ENCODE peak calls at places on chromosomes 1 and 21, in five cellular contexts. Y, K, C, I and O are unnamed samples.

GRCh38 chr1:26730695-26731094 is 34.9 kb downstream of the ARID1A start:
- DNase-seq in Y (no peak), C (no peak), I (no peak), K (no peak), O (peak)

GRCh38 chr1:238052496-238053266 is 162.0 kb upstream of the ZP4 start:
- DNase-seq in K (no peak), Y (no peak), I (no peak), C (no peak), O (no peak)

GRCh38 chr1:51664412-51665240 is 47.7 kb downstream of the OSBPL9 start:
- DNase-seq in C (no peak), Y (no peak), K (no peak), I (no peak), O (peak)

GRCh38 chr1:113109908-113110554 is 37.0 kb downstream of the LRIG2 start:
- DNase-seq in Y (peak), C (no peak), K (no peak), I (peak), O (peak)

GRCh38 chr1:7389201-7389785 is 381.8 kb upstream of the VAMP3 start:
- DNase-seq in K (no peak), C (no peak), I (no peak), Y (no peak), O (peak)

GRCh38 chr1:53377438-53377841 is 49.6 kb upstream of the LRP8 start:
- DNase-seq in I (no peak), Y (no peak), C (peak), K (no peak), O (no peak)

GRCh38 chr1:105087496-105087895 is 1337.8 kb downstream of the AMY1C start:
- DNase-seq in Y (no peak), I (peak), K (no peak), C (no peak), O (no peak)

GRCh38 chr21:33026878-33027400 is 1.2 kb downstream of the OLIG2 start:
- DNase-seq in K (no peak), Y (no peak), I (no peak), C (no peak), O (no peak)

GRCh38 chr1:173590557-173590956 is 12.3 kb downstream of the SLC9C2 start:
- DNase-seq in K (no peak), C (no peak), Y (no peak), I (no peak), O (no peak)

GRCh38 chr1:165235158-165235776 is 121.2 kb downstream of the LMX1A start:
- DNase-seq in C (no peak), Y (peak), I (peak), K (no peak), O (no peak)

GRCh38 chr1:112533029-112533428 is 24.3 kb downstream of the WNT2B start:
- DNase-seq in Y (no peak), K (no peak), C (no peak), I (no peak), O (peak)

GRCh38 chr1:174074757-174075156 is 52.6 kb upstream of the RC3H1 start:
- DNase-seq in C (no peak), I (no peak), K (no peak), Y (peak), O (no peak)

GRCh38 chr1:169833179-169833901 is 38.6 kb upstream of the METTL18 start:
- DNase-seq in I (no peak), Y (no peak), C (no peak), K (no peak), O (no peak)

GRCh38 chr1:115674011-115674410 is 32.2 kb downstream of the VANGL1 start:
- DNase-seq in Y (no peak), K (no peak), C (no peak), I (no peak), O (no peak)

GRCh38 chr21:41712730-41713129 is 54.1 kb downstream of the RIPK4 start:
- DNase-seq in Y (no peak), K (no peak), C (peak), I (no peak), O (no peak)

GRCh38 chr1:59604191-59604590 is 210.6 kb upstream of the HOOK1 start:
- DNase-seq in I (no peak), K (no peak), Y (no peak), C (no peak), O (no peak)

GRCh38 chr1:212166296-212167039 is 118.7 kb upstream of the PPP2R5A start:
- DNase-seq in Y (no peak), I (no peak), C (no peak), K (no peak), O (no peak)

GRCh38 chr21:35037384-35038105 is 11.6 kb downstream of the RUNX1 start:
- DNase-seq in C (no peak), K (no peak), I (no peak), Y (no peak), O (no peak)

GRCh38 chr1:198056255-198056654 is 100.5 kb upstream of the NEK7 start:
- DNase-seq in I (peak), C (no peak), Y (peak), K (no peak), O (no peak)

GRCh38 chr1:64268653-64269557 is 65.5 kb downstream of the UBE2U start:
- DNase-seq in C (no peak), Y (peak), K (peak), I (peak), O (peak)

GRCh38 chr1:1222575-1223225 is 8.7 kb upstream of the TNFRSF4 start:
- DNase-seq in Y (no peak), C (no peak), I (no peak), K (no peak), O (no peak)

GRCh38 chr1:28126778-28127430 is 38.5 kb upstream of the EYA3 start:
- DNase-seq in C (no peak), K (no peak), Y (no peak), I (no peak), O (no peak)

GRCh38 chr1:178189814-178190213 is 95.9 kb downstream of the RASAL2 start:
- DNase-seq in Y (peak), K (no peak), C (no peak), I (peak), O (peak)

GRCh38 chr1:219746141-219746540 is 133.2 kb upstream of the ZC3H11B start:
- DNase-seq in K (no peak), I (no peak), Y (no peak), C (no peak), O (no peak)

GRCh38 chr1:67236277-67236676 is 70.0 kb downstream of the IL23R start:
- DNase-seq in I (no peak), Y (no peak), C (no peak), K (no peak), O (no peak)
- H3K27ac ChIP-seq in I (no peak), Y (no peak), C (no peak), K (no peak), O (no peak)

GRCh38 chr1:94862718-94863117 is 42.6 kb downstream of the SLC44A3 start:
- DNase-seq in Y (no peak), I (no peak), K (no peak), C (no peak), O (no peak)
- H3K4me3 ChIP-seq in Y (no peak), I (no peak), K (no peak), C (no peak), O (no peak)

GRCh38 chr1:223556414-223557124 is 108.9 kb downstream of the CAPN8 start:
- DNase-seq in C (peak), I (peak), Y (peak), K (peak), O (peak)
- TF ChIP-seq CTCF in C (peak), I (peak), Y (peak), K (peak), O (peak)

GRCh38 chr1:3743421-3743820 is 8.8 kb upstream of the CCDC27 start:
- DNase-seq in Y (no peak), C (no peak), K (no peak), I (no peak), O (no peak)
- H3K27ac ChIP-seq in Y (no peak), C (no peak), K (no peak), I (no peak), O (no peak)

DNA sequence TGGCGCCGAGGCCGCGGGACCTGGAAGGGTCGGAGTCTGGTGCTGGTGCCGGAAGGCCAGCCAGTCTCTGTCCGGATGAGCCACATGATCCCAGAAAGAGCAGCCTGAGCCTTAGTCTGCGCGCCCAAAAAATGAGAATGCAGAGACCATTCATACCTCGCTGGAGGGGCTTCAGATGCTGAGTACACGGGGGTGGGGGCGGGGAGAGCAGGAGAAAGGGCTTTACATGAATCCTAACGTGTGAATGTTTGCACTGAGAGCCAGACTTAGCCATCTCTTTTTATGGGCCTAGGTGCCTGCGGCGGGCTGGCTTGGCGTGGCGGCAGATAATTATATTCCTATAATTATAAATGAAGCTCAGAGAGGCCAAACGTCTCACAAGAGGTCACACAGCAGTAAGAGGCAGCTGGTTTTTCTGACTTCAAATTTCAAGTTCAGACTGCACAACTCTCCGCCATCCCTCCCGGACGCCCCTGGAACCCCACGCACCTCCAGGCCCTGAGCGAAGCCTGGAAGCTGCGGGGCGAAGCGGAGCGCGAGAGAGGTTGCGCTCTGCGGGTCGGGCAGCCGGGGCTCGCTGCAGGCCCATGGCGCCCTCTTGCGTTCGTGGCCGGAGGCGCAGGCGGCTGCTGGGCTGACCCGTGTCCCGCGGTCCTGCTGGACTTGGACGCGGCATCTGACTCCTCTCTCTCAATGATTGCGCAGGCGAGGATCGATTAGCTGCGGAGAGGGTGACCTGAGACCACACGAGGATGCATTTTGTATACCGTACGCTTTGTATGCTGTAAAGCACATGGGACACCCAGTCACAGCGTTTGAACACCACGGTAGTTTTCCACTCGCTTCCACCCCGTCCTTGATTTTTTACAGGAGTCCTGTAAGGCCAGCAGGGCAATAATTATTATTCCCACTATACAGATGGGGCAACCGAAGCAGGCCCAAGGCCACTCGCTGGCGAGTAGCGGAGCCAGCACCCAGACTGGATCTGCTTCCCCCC is 272.5 kb downstream of the FOXD2 start:
- DNase-seq in I (peak), K (peak), Y (peak), C (peak), O (peak)
- H3K4me3 ChIP-seq in I (no peak), K (peak), Y (peak), C (peak), O (peak)

DNA sequence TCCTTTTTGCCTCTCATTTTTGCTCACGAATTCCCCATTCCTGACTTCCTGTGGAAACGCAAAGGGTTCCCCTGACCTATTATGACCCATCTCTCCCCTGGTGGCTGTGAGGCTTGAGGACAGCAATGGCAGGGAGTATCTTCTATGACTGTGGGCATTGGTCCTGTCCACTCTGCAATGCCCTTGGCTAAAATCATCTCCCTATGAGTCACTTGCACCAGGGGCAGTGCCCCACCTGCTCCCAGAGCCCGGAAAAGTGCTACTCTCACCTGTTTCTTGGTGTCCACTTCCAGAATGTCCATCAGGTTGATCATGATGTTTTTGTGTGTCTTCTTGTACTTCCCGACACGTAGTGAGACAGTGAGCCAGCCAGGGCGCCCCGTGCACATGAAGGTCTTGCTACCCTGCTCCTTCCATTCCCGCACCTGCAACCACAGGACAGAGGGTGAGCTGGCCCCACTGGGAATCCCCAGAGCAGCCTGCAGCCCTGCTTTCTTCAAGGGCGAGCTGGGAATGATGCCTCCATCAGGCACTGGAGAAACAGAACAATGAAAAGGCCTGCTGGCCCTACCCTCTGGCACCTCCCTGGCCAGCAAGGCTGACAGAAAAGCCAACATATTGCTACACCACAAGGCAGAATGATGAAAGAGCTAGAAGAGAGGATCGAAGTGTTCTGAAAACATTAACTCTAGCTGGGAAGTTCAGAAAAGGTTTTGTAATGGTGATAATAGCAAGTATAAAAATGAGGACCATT is 3.5 kb downstream of the DHCR24 start:
- DNase-seq in C (no peak), K (no peak), Y (peak), I (peak), O (no peak)
- TF ChIP-seq CTCF in C (no peak), K (no peak), Y (no peak), I (no peak), O (no peak)

DNA sequence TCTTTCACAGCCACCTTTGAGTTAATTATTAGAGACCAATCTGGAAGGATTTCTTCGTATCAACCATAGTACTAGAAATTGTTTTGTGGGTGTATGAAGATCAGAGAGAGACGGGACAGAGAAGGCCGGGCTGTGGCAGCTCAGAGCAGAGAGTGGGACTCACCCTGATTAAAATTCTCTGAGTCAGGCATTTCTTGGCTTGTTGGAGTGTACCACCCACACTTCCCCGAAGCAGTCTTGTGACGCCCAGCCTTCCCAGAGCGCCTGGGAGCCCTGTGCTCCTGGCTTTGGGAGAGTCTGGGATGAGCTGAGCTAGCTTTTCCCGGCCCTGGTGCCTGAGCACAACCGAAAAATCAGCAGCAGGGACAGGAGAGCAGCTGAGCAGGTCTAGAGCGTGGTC is 19.4 kb downstream of the PLEKHM2 start:
- DNase-seq in Y (peak), I (peak), K (peak), C (peak), O (peak)
- H3K27ac ChIP-seq in Y (peak), I (peak), K (peak), C (peak), O (peak)

GRCh38 chr1:227316941-227317540 is 1.3 kb downstream of the CDC42BPA start:
- DNase-seq in K (no peak), Y (no peak), I (peak), C (no peak), O (peak)

GRCh38 chr1:227315500-227316346 is 2.6 kb downstream of the CDC42BPA start:
- DNase-seq in C (no peak), Y (peak), K (peak), I (peak), O (peak)

GRCh38 chr1:227318003-227318851 is at the start of gene CDC42BPA:
- DNase-seq in K (peak), I (peak), Y (peak), C (peak), O (peak)

GRCh38 chr1:227317541-227318002 is 720 bp downstream of the CDC42BPA start:
- DNase-seq in I (peak), K (peak), Y (peak), C (no peak), O (peak)

DNA sequence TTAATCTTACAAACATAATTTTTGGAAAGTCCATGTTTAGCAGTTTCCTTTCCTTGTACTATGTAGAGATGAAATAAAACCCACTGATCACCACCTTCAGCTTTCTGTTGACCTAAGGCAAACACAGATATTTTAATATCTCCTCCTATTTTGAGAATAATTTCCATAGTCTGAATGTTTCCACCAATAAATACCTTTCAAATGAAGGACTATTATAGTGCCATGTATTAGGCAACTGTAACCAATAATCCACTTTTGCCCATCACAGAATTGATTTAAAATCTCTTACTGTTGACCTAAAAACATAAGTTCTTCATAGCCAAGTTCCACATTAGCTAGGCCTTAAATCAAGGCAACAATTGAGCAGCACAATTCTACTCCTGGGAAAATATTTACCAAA is 1.8 kb downstream of the CDC42BPA start:
- DNase-seq in Y (no peak), I (no peak), K (no peak), C (no peak), O (no peak)
- H3K4me3 ChIP-seq in Y (peak), I (no peak), K (peak), C (peak), O (peak)

DNA sequence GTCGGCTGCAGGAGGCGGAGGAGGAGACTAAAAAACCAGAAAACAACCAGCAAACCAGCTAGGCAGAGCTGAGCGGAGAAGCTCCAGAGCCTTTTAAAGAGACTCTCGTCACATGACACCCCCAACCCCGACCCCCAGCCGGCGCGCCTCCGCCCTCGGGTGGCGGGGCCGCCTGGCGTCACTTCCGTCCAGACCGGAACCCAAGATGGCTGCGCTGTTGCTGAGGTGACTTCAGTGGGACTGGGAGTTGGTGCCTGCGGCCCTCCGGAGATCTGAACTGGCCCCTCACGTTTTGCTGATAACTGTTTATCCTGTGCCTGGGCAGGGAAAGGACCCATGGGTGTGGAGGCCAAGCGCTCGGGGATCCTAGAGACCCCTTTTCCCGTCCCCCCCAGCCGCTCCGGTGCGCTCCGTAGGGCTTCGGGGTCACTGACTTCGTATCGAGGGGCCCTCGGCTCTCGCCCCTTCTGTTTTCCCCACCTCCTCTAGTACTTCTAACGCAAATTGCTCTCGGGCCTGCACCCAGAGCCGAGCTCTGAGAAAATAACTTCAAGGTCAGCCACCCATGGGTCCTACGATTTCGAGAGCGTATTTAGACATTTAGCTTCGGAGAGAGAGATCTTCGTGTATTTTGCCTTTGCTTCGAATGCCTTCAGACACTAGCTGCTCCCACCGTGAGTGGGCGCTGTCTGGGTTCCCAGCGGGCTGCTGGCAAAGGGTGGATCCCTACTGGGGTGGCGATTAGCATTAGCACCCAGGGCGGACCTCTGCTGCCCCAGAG is at the start of gene SDHC:
- DNase-seq in I (peak), C (peak), Y (peak), K (peak), O (peak)
- TF ChIP-seq CTCF in I (no peak), C (no peak), Y (peak), K (peak), O (peak)